ENCODE peak calls at places on chromosomes 3 and 15, in nine cellular contexts. X is kidney, Q is ovary, W is heart left ventricle, T is lung, D is body of pancreas, A is thoracic aorta, E is IMR-90, N is cardiac muscle cell. P is an unnamed sample.

GRCh38 chr15:39785139-39785538 is 2.5 kb upstream of the FSIP1 start:
- DNase-seq in T (no peak), A (no peak), N (no peak), Q (no peak), W (no peak), E (no peak), D (peak), X (no peak), P (no peak)

GRCh38 chr3:32903953-32904352 is 47.5 kb upstream of the CCR4 start:
- DNase-seq in A (no peak), Q (no peak), W (no peak), N (no peak), D (no peak), T (no peak), X (no peak), E (no peak), P (no peak)

GRCh38 chr15:84600331-84600686 is 500 bp upstream of the ZSCAN2 start:
- DNase-seq in D (peak), X (peak), W (peak), E (peak), N (peak), A (peak), T (peak), Q (peak), P (peak)

GRCh38 chr3:142889263-142890014 is 556 bp upstream of the PCOLCE2 start:
- DNase-seq in A (no peak), X (no peak), N (no peak), D (no peak), W (no peak), E (no peak), T (no peak), Q (no peak), P (no peak)

GRCh38 chr3:195066441-195066841 is 204.5 kb downstream of the XXYLT1 start:
- DNase-seq in D (peak), E (no peak), N (no peak), W (no peak), A (no peak), X (peak), T (no peak), Q (no peak), P (no peak)

GRCh38 chr3:161957467-161957866 is 460.9 kb downstream of the OTOL1 start:
- DNase-seq in D (no peak), T (no peak), E (peak), Q (no peak), X (no peak), N (no peak), A (no peak), W (no peak), P (no peak)

GRCh38 chr3:174767853-174768382 is 91.2 kb upstream of the NAALADL2 start:
- DNase-seq in W (no peak), A (no peak), T (no peak), Q (no peak), D (no peak), E (peak), N (peak), X (no peak), P (no peak)

GRCh38 chr3:89560546-89560945 is 453.1 kb downstream of the EPHA3 start:
- DNase-seq in N (peak), W (no peak), D (no peak), T (no peak), Q (no peak), E (peak), A (no peak), X (no peak), P (peak)

GRCh38 chr15:33581032-33581431 is 270.3 kb downstream of the RYR3 start:
- DNase-seq in W (no peak), X (no peak), T (peak), N (peak), A (no peak), Q (peak), D (no peak), E (peak), P (peak)

GRCh38 chr3:129627350-129628168 is 21.1 kb upstream of the PLXND1 start:
- DNase-seq in N (peak), D (peak), A (no peak), X (peak), T (peak), W (peak), Q (peak), E (peak), P (peak)

GRCh38 chr3:8575364-8576104 is 69.1 kb downstream of the SSUH2 start:
- DNase-seq in N (peak), D (no peak), W (no peak), A (no peak), Q (no peak), E (peak), X (no peak), T (no peak), P (no peak)

GRCh38 chr3:24237971-24238767 is 256.5 kb downstream of the THRB start:
- DNase-seq in D (peak), E (peak), W (no peak), X (no peak), N (peak), T (peak), Q (peak), A (peak), P (peak)

GRCh38 chr3:110708166-110708565 is 363.4 kb upstream of the NECTIN3 start:
- DNase-seq in E (no peak), T (no peak), N (no peak), D (no peak), Q (no peak), W (no peak), A (no peak), X (no peak), P (no peak)

GRCh38 chr3:130395916-130396315 is 50.4 kb downstream of the COL6A5 start:
- DNase-seq in D (no peak), X (no peak), A (no peak), E (peak), W (no peak), Q (no peak), N (peak), T (no peak), P (peak)

GRCh38 chr3:126476166-126476975 is 680 bp upstream of the ZXDC start:
- DNase-seq in E (peak), T (peak), N (peak), W (no peak), D (peak), X (peak), A (no peak), Q (no peak), P (no peak)

GRCh38 chr3:45599424-45599886 is 4.9 kb downstream of the LIMD1 start:
- DNase-seq in W (peak), A (no peak), D (peak), N (no peak), E (no peak), X (no peak), Q (no peak), T (no peak), P (no peak)

GRCh38 chr3:159189994-159190669 is 388.3 kb downstream of the MFSD1 start:
- DNase-seq in T (no peak), D (no peak), A (no peak), X (no peak), E (no peak), W (no peak), N (peak), Q (no peak), P (peak)

GRCh38 chr15:91491131-91491950 is 362.2 kb upstream of the SLCO3A1 start:
- DNase-seq in N (no peak), Q (no peak), A (no peak), X (no peak), W (no peak), D (no peak), T (no peak), E (peak), P (peak)

GRCh38 chr3:8851703-8852102 is 82.3 kb upstream of the OXTR start:
- DNase-seq in A (no peak), T (no peak), N (peak), W (peak), Q (no peak), D (no peak), E (peak), X (no peak), P (no peak)

GRCh38 chr15:71118881-71119632 is 3.8 kb downstream of the THSD4 start:
- DNase-seq in Q (no peak), E (no peak), X (no peak), N (no peak), A (no peak), D (no peak), T (no peak), W (no peak), P (no peak)

GRCh38 chr15:58521293-58521991 is 89.7 kb downstream of the LIPC start:
- DNase-seq in X (peak), A (no peak), Q (peak), E (peak), T (peak), D (peak), W (peak), N (peak), P (peak)

GRCh38 chr3:10074666-10075065 is 33.4 kb downstream of the FANCD2OS start:
- DNase-seq in D (no peak), A (no peak), Q (no peak), E (peak), X (no peak), N (no peak), T (no peak), W (no peak), P (no peak)
- H3K27ac ChIP-seq in D (no peak), A (no peak), Q (no peak), E (no peak), X (no peak), N (no peak), T (no peak), W (no peak), P (no peak)

DNA sequence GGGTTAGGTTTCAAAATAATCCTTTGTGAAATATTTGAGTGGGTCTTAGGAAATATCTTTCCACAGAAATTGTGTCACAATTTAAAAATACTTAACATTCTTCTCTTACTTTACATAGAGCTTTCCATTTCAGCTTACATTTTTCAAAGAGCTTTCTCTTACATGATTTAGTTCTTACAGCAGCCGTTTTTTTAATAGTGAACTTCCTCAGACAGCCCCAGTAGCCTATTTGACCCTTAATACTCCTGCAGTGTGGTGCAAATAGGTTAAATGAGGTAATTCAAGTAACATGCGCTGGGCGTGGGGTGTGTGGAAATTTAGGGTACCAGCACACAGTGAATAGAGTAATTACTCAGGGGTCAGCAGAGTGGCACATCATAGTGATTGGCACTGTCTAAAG is 21.8 kb downstream of the P2RY12 start:
- DNase-seq in T (no peak), W (no peak), Q (no peak), D (no peak), X (no peak), A (no peak), N (peak), E (no peak), P (no peak)
- H3K27ac ChIP-seq in T (no peak), W (no peak), Q (no peak), D (no peak), X (no peak), A (no peak), N (no peak), E (no peak), P (no peak)

GRCh38 chr3:18100126-18100525 is 325.0 kb downstream of the SATB1 start:
- DNase-seq in Q (no peak), N (peak), E (peak), D (no peak), T (no peak), X (no peak), W (no peak), A (no peak), P (peak)

GRCh38 chr3:18097989-18098388 is 327.1 kb downstream of the SATB1 start:
- DNase-seq in D (no peak), A (no peak), W (no peak), T (no peak), E (no peak), N (no peak), X (no peak), Q (no peak), P (no peak)

GRCh38 chr3:18098960-18099587 is 326.1 kb downstream of the SATB1 start:
- DNase-seq in A (no peak), X (no peak), Q (no peak), E (peak), D (no peak), T (no peak), W (no peak), N (peak), P (peak)

GRCh38 chr3:18097473-18097872 is 327.7 kb downstream of the SATB1 start:
- DNase-seq in A (no peak), X (no peak), W (no peak), D (no peak), T (no peak), N (no peak), E (no peak), Q (no peak), P (no peak)

DNA sequence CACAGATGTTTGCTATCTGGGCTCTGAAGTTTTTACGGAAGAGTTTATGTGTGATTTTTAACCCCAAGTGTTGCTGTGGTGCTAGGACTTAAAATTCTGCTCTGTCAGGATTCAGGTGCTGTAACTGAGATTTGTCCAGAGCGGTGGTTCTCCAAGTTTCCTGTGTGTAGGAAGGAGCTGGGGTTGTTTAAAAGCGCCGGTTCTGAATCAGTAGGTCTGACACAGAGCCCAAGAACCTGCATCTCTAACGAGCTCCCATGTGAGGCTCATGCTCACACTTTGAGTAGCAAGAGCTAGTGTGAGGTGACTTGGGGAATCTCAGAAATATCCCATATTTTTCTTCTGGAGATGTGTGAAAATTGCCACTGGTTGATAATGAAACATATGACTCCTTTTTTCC is 325.5 kb downstream of the SATB1 start:
- DNase-seq in W (no peak), T (no peak), A (no peak), N (peak), Q (no peak), X (no peak), D (no peak), E (peak), P (no peak)
- H3K27ac ChIP-seq in W (no peak), T (no peak), A (no peak), N (no peak), Q (no peak), X (no peak), D (no peak), E (no peak), P (no peak)

DNA sequence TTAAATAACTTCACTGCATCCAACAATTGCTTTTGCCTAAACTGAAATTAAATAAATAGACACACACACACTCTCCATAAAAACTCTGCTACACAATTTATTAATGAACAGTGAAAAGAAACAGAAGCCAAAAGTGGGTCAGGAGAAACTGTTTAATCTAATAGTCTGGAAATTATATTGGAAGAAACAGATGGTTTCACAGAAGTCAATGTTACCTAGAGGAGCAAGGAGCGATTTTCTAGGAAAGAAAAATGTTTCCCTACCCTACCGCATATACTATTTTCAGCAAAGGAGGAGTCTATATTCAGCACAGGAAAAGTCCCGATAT is 32.0 kb downstream of the RFTN1 start:
- DNase-seq in Q (no peak), X (no peak), T (no peak), A (no peak), N (no peak), W (no peak), D (no peak), E (no peak), P (no peak)
- H3K27ac ChIP-seq in Q (no peak), X (peak), T (no peak), A (peak), N (peak), W (peak), D (peak), E (no peak), P (no peak)

GRCh38 chr15:49876401-49877038 is 242.5 kb downstream of the ATP8B4 start:
- DNase-seq in Q (no peak), A (no peak), X (no peak), D (peak), E (no peak), W (peak), T (no peak), N (peak), P (no peak)

GRCh38 chr15:49877871-49878511 is 241.0 kb downstream of the ATP8B4 start:
- DNase-seq in N (peak), A (no peak), Q (peak), T (no peak), D (no peak), X (no peak), W (no peak), E (peak), P (no peak)

GRCh38 chr15:49877117-49877860 is 241.7 kb downstream of the ATP8B4 start:
- DNase-seq in W (no peak), E (peak), N (peak), T (no peak), D (no peak), A (no peak), X (no peak), Q (peak), P (no peak)

GRCh38 chr15:49875392-49875791 is 243.6 kb downstream of the ATP8B4 start:
- DNase-seq in E (no peak), Q (no peak), N (no peak), T (no peak), X (no peak), D (no peak), W (no peak), A (no peak), P (no peak)
- H3K27ac ChIP-seq in E (no peak), Q (no peak), N (no peak), T (no peak), X (no peak), D (no peak), W (peak), A (peak), P (no peak)

DNA sequence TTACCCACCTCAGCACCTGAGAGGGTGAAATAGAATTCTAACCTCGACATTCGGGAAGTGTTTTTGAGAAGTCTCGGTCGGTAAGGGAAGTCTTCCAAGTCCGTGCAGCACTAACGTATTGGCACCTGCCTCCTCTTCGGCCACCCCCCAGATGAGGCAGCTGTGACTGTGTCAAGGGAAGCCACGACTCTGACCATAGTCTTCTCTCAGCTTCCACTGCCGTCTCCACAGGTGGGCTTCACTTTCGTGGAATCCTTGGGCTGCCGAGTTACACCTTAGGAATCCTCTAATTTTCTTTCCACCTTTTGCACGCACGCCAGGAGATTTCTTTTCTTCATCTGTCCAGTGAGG is 775 bp downstream of the CCNDBP1 start:
- DNase-seq in N (no peak), T (no peak), X (no peak), E (no peak), D (no peak), W (no peak), A (no peak), Q (no peak), P (no peak)
- H3K27ac ChIP-seq in N (peak), T (peak), X (peak), E (no peak), D (peak), W (peak), A (peak), Q (no peak), P (peak)

GRCh38 chr3:103218793-103219192 is 784.0 kb downstream of the ZPLD1 start:
- DNase-seq in Q (no peak), A (no peak), W (no peak), E (no peak), D (no peak), X (no peak), T (no peak), N (no peak), P (no peak)
- H3K27ac ChIP-seq in Q (no peak), A (no peak), W (no peak), E (no peak), D (no peak), X (no peak), T (no peak), N (no peak), P (no peak)

DNA sequence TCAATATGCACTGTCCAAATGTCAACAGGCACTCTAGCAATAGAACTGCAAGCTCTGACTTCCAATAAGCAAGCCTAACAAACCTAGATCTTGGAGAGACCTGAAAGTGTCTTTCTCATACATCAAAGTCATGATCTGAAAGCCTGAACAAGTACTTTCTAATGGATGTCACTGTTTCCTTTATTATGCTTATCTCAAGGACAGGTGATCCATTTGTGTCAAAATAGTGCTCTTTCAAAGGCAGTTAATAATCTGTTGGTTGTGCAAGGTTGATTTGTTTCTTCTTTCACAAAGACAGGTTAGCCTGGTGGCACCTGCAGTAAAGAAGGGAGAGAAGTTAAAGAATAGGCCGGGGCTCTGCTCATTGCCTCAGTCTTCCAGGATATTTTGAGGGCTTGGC is 146.8 kb downstream of the EPHB1 start:
- DNase-seq in W (no peak), D (no peak), Q (no peak), X (no peak), A (no peak), E (no peak), T (no peak), N (no peak), P (no peak)
- H3K27ac ChIP-seq in W (no peak), D (no peak), Q (no peak), X (no peak), A (no peak), E (no peak), T (no peak), N (no peak), P (no peak)

GRCh38 chr3:123753321-123753720 is 130.8 kb downstream of the MYLK start:
- DNase-seq in T (no peak), D (no peak), X (no peak), A (no peak), N (no peak), E (no peak), W (no peak), Q (no peak), P (no peak)

GRCh38 chr3:123755508-123755907 is 128.6 kb downstream of the MYLK start:
- DNase-seq in D (no peak), X (no peak), N (no peak), W (no peak), T (peak), Q (no peak), A (no peak), E (no peak), P (no peak)

GRCh38 chr3:123757281-123757940 is 126.7 kb downstream of the MYLK start:
- DNase-seq in E (no peak), X (no peak), A (no peak), W (peak), T (no peak), N (no peak), Q (no peak), D (no peak), P (no peak)

GRCh38 chr3:123752228-123752627 is 131.9 kb downstream of the MYLK start:
- DNase-seq in A (no peak), Q (no peak), D (no peak), E (no peak), T (no peak), X (no peak), N (no peak), W (no peak), P (no peak)

GRCh38 chr3:123755085-123755484 is 129.0 kb downstream of the MYLK start:
- DNase-seq in T (peak), N (no peak), Q (no peak), A (no peak), X (peak), D (peak), E (no peak), W (no peak), P (no peak)
- H3K27ac ChIP-seq in T (no peak), N (no peak), Q (no peak), A (peak), X (peak), D (peak), E (peak), W (no peak), P (no peak)